ENCODE peak calls at places on chromosomes 13 and 19, in six cellular contexts. R is astrocyte, W is choroid plexus epithelial cell, Q is fibroblast of mammary gland, U is BJ, X is ascending aorta. A is an unnamed sample.

GRCh38 chr19:43674630-43674982 is 4.6 kb upstream of the PLAUR start:
- DNase-seq in R (no peak), W (peak; percentile 54), Q (peak; percentile 61), U (no peak), X (no peak), A (no peak)

GRCh38 chr13:40336228-40337221 is 329.9 kb downstream of the FOXO1 start:
- DNase-seq in R (no peak), W (no peak), Q (no peak), U (no peak), X (no peak), A (no peak)

GRCh38 chr19:28242317-28242927 is 970.5 kb downstream of the UQCRFS1 start:
- DNase-seq in R (no peak), W (peak; percentile 52), Q (peak; percentile 55), U (no peak), X (no peak), A (no peak)

GRCh38 chr19:53432088-53432661 is 391 bp downstream of the ZNF761 start:
- DNase-seq in R (no peak), W (peak; percentile 13), Q (peak; percentile 25), U (no peak), X (peak; percentile 65), A (no peak)

GRCh38 chr13:92224052-92224821 is 825.8 kb downstream of the GPC5 start:
- DNase-seq in R (peak; percentile 99), W (peak; percentile 99), Q (peak; percentile 94), U (no peak), X (no peak), A (no peak)

GRCh38 chr19:3404324-3405260 is 38.2 kb downstream of the NFIC start:
- DNase-seq in R (peak; percentile 83), W (peak; percentile 92), Q (peak; percentile 92), U (peak; percentile 42), X (peak; percentile 95), A (no peak)

GRCh38 chr19:10921909-10922637 is 6.4 kb downstream of the YIPF2 start:
- DNase-seq in R (no peak), W (no peak), Q (no peak), U (no peak), X (no peak), A (no peak)

GRCh38 chr13:37131092-37131491 is 25.6 kb upstream of the CSNK1A1L start:
- DNase-seq in R (no peak), W (no peak), Q (no peak), U (no peak), X (no peak), A (no peak)

DNA sequence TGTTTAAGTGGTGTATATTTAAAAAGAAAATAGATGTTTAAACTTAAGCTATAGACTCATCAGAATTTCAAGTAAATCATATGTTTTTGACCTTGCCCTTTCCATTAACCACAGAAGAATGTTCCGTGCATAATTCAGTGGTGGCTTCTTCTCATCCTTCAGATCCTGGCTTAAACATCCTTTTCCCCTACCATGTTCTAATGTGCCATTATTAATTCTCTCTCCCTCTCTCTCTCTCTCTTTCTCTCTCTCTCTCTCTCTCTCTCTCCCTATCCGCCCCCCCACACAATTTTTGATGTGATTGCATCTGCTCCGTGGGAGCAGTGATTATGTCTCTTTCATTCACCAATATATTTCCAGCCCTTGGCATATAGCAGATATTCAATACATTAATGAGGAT is 116.4 kb downstream of the DCLK1 start:
- DNase-seq in R (no peak), W (no peak), Q (no peak), U (no peak), X (no peak), A (no peak)
- TF ChIP-seq CTCF in R (no peak), W (no peak), Q (no peak), U (no peak), X (no peak), A (no peak)

GRCh38 chr13:106132216-106132615 is 403.2 kb downstream of the EFNB2 start:
- DNase-seq in R (peak; percentile 42), W (no peak), Q (no peak), U (no peak), X (no peak), A (no peak)
- H3K4me3 ChIP-seq in R (no peak overlapping the region), W (no peak overlapping the region), Q (no peak overlapping the region), U (no peak overlapping the region), X (no peak overlapping the region), A (no peak overlapping the region)

GRCh38 chr13:96780105-96780504 is 214.2 kb downstream of the OXGR1 start:
- DNase-seq in R (no peak), W (no peak), Q (peak; percentile 69), U (no peak), X (no peak), A (no peak)

GRCh38 chr13:96781141-96781540 is 213.1 kb downstream of the OXGR1 start:
- DNase-seq in R (no peak), W (no peak), Q (no peak), U (no peak), X (peak; percentile 88), A (no peak)

GRCh38 chr13:96782186-96782585 is 212.1 kb downstream of the OXGR1 start:
- DNase-seq in R (no peak), W (no peak), Q (no peak), U (no peak), X (no peak), A (no peak)

GRCh38 chr13:96785986-96786385 is 208.3 kb downstream of the OXGR1 start:
- DNase-seq in R (no peak), W (no peak), Q (no peak), U (no peak), X (no peak), A (no peak)
- TF ChIP-seq CTCF in R (no peak), W (no peak), Q (no peak), U (no peak), X (no peak), A (no peak)

GRCh38 chr19:6443986-6444385 is 10.4 kb upstream of the SLC25A41 start:
- DNase-seq in R (no peak), W (no peak), Q (no peak), U (no peak), X (no peak), A (no peak)

GRCh38 chr19:6442087-6442688 is 8.6 kb upstream of the SLC25A41 start:
- DNase-seq in R (no peak), W (no peak), Q (no peak), U (no peak), X (no peak), A (no peak)

GRCh38 chr19:6440905-6441304 is 7.3 kb upstream of the SLC25A41 start:
- DNase-seq in R (no peak), W (no peak), Q (no peak), U (no peak), X (no peak), A (no peak)

DNA sequence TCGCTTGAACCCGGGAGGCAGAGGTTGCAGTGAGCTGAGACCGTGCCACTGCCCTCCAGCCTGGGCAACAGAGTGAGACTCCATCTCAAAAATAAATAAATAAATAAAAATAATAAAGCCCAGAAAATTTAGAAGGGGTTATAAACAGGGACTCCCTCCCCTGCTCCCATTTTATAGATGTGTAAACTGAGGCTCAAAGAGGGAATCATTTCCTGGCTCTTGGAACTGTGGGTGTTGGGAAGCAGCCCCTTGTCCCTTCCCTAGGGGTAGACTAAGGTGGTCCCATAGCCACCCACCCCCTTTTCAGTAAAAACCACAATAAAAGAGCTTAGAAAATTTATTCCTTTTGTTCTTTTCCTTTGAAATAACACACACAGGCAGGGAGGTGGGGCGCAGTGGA is 6.2 kb upstream of the SLC25A41 start:
- DNase-seq in R (no peak), W (no peak), Q (no peak), U (no peak), X (no peak), A (no peak)
- H3K4me3 ChIP-seq in R (no peak overlapping the region), W (no peak overlapping the region), Q (no peak overlapping the region), U (no peak overlapping the region), X (no peak overlapping the region), A (no peak overlapping the region)

DNA sequence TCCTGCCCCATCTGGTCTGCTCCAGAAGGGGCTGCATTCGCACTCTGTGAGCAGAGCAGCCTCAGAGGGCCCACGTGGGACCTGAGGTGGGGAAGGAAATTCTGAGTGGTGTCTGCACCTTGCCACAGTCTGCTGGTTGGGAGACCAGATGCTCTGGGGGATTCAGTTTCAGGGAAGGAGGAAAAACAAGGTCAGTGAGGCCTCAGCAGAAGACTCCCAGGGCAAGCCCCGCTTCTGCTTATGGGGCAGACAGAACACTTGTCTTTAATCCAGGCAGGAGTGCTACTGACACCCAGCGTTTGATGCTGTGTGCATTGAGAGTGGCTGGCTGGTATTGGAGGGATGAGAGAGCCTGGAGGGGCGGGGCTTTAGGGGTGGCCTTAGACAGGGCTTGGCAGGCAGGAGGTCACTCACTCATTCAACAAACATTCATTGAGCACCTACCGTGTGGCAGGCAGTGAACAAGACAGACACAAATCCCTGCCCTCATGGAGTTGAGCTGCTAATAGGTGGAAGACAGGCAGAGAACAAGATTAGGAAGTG is 4.9 kb upstream of the CLEC17A start:
- DNase-seq in R (no peak), W (no peak), Q (no peak), U (no peak), X (no peak), A (no peak)
- TF ChIP-seq CTCF in R (no peak), W (no peak), Q (no peak), U (no peak), X (no peak), A (no peak)

GRCh38 chr13:113288880-113289279 is 8.2 kb upstream of the LAMP1 start:
- DNase-seq in R (no peak), W (no peak), Q (no peak), U (no peak), X (no peak), A (no peak)

DNA sequence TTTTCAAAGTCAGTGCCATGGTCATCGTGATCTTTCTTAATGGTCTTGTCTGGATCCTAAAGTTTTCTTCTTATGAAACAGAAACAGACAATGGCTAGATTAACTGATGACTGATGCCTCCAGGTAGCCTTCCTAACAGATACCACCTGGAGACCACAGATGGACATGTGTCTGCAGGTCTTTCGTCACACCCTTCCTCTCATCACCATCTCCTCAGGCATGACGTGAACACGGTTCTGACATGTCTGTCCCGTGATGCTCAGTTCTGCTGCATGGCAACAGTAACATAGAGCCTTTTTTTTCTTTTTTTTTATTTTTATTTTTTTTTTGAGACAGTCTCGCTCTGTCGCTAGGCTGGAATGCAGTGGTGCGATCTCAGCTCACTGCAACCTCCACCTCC is 13.1 kb upstream of the LAMP1 start:
- DNase-seq in R (no peak), W (no peak), Q (no peak), U (no peak), X (no peak), A (no peak)
- H3K4me3 ChIP-seq in R (no peak overlapping the region), W (no peak overlapping the region), Q (no peak overlapping the region), U (no peak overlapping the region), X (no peak overlapping the region), A (no peak overlapping the region)

A was measured in LNCaP clone FGC.